ENCODE peak calls at places on chromosome 21, in seven cellular contexts. M, D, P, N, J, E and T are unnamed samples.

GRCh38 chr21:31908106-31909031 is 35.5 kb downstream of the HUNK start:
- DNase-seq in M (no peak), E (no peak), J (no peak), N (no peak), P (no peak), D (peak), T (no peak)

GRCh38 chr21:41976611-41977010 is 22.8 kb upstream of the C2CD2 start:
- DNase-seq in D (no peak), J (peak), N (no peak), M (no peak), P (peak), E (no peak), T (no peak)

GRCh38 chr21:27062441-27062840 is 95.6 kb upstream of the ADAMTS5 start:
- DNase-seq in D (no peak), P (no peak), N (peak), J (no peak), E (peak), M (no peak), T (no peak)

GRCh38 chr21:35926003-35926541 is 134.3 kb downstream of the SETD4 start:
- DNase-seq in J (no peak), N (no peak), M (no peak), D (no peak), P (no peak), E (no peak), T (no peak)

GRCh38 chr21:26843912-26844257 is 1.3 kb downstream of the ADAMTS1 start:
- DNase-seq in P (no peak), E (peak), D (peak), N (peak), J (no peak), M (peak), T (peak)

GRCh38 chr21:26425576-26425975 is 147.5 kb downstream of the CYYR1 start:
- DNase-seq in J (no peak), P (no peak), M (no peak), D (no peak), E (no peak), N (no peak), T (no peak)

GRCh38 chr21:32167513-32167912 is 111.3 kb downstream of the MIS18A start:
- DNase-seq in N (no peak), E (no peak), P (no peak), D (no peak), J (no peak), M (no peak), T (no peak)

GRCh38 chr21:34635307-34635706 is 20.4 kb upstream of the RCAN1 start:
- DNase-seq in M (no peak), J (no peak), N (no peak), E (no peak), D (no peak), P (no peak), T (no peak)

GRCh38 chr21:41142051-41142795 is 25.7 kb upstream of the BACE2 start:
- DNase-seq in P (no peak), J (no peak), E (peak), N (no peak), D (peak), M (peak), T (peak)

GRCh38 chr21:31888936-31889371 is 16.1 kb downstream of the HUNK start:
- DNase-seq in J (no peak), M (no peak), N (no peak), E (no peak), P (no peak), D (no peak), T (no peak)

GRCh38 chr21:42565886-42566523 is 52.4 kb downstream of the SLC37A1 start:
- DNase-seq in P (no peak), J (no peak), E (no peak), N (no peak), M (no peak), D (no peak), T (no peak)

GRCh38 chr21:19433623-19434022 is 1030.0 kb upstream of the TMPRSS15 start:
- DNase-seq in J (no peak), D (no peak), M (no peak), N (no peak), E (no peak), P (no peak), T (no peak)

GRCh38 chr21:27561116-27561515 is 594.2 kb upstream of the ADAMTS5 start:
- DNase-seq in J (no peak), D (no peak), M (no peak), P (no peak), N (no peak), E (no peak), T (no peak)

GRCh38 chr21:15722591-15723324 is 7.0 kb upstream of the USP25 start:
- DNase-seq in P (no peak), J (no peak), N (no peak), D (no peak), M (no peak), E (no peak), T (no peak)

GRCh38 chr21:31604591-31605190 is 54.8 kb upstream of the SOD1 start:
- DNase-seq in D (peak), E (peak), N (peak), P (no peak), J (no peak), M (peak), T (peak)

GRCh38 chr21:35223480-35224156 is 174.5 kb upstream of the RUNX1 start:
- DNase-seq in J (no peak), M (no peak), N (no peak), E (no peak), P (no peak), D (no peak), T (no peak)

GRCh38 chr21:41318218-41318617 is 1.6 kb downstream of the FAM3B start:
- DNase-seq in D (no peak), J (no peak), P (no peak), M (no peak), E (no peak), N (no peak), T (no peak)

GRCh38 chr21:34743831-34744230 is 75.0 kb downstream of the CLIC6 start:
- DNase-seq in J (no peak), N (peak), P (no peak), M (peak), D (peak), E (peak), T (peak)

GRCh38 chr21:41366522-41367151 is 4.8 kb downstream of the MX2 start:
- DNase-seq in J (peak), N (peak), P (peak), D (peak), M (peak), E (peak), T (peak)

GRCh38 chr21:35273331-35273730 is 224.2 kb upstream of the RUNX1 start:
- DNase-seq in P (no peak), J (no peak), N (no peak), D (no peak), E (no peak), M (no peak), T (no peak)

GRCh38 chr21:37665230-37666024 is 250.8 kb downstream of the KCNJ6 start:
- DNase-seq in P (no peak), J (no peak), N (no peak), M (peak), D (no peak), E (peak), T (peak)
- TF ChIP-seq CTCF in P (no peak), J (no peak), N (no peak), M (no peak), D (no peak), E (no peak), T (no peak)

GRCh38 chr21:45923146-45923545 is 58.4 kb upstream of the COL6A1 start:
- DNase-seq in D (peak), N (peak), J (peak), P (no peak), E (peak), M (peak), T (peak)

GRCh38 chr21:45919593-45919992 is 62.0 kb upstream of the COL6A1 start:
- DNase-seq in N (no peak), D (no peak), J (no peak), P (no peak), M (no peak), E (no peak), T (no peak)

GRCh38 chr21:45920824-45921600 is 60.6 kb upstream of the COL6A1 start:
- DNase-seq in P (no peak), M (peak), N (peak), J (no peak), E (peak), D (peak), T (no peak)

GRCh38 chr21:45922648-45923047 is 58.9 kb upstream of the COL6A1 start:
- DNase-seq in D (no peak), M (no peak), P (no peak), J (no peak), E (no peak), N (no peak), T (no peak)

GRCh38 chr21:45921917-45922316 is 59.7 kb upstream of the COL6A1 start:
- DNase-seq in D (no peak), N (no peak), E (no peak), J (no peak), P (no peak), M (no peak), T (no peak)
- TF ChIP-seq CTCF in D (no peak), N (no peak), E (no peak), J (no peak), P (no peak), M (no peak), T (no peak)

DNA sequence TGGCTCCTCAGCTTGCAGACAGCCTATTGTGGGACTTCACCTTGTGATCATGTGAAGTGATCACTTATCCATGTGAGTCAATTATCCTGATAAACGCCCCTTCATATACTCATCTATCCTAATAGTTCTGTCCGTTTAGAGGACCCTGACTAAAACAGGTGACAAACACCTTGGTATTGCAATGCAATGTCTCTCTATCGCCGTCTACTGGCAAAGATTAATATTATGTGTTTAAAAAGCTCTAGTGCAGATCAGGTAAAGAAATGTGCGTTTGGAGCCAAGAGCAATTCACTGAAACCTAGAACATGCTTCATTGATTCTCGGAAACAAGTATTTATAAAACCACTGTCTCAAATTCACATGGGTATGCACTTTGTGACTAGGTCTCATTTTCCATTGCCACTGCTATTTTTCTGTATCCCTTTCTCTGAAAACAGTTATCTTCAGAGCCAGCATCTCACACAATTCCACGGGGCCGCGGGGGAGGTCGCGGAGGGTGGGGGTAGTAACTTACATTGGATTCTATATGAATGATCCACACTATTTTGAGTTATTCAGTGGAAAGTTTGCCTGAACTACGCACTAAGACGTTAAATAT is 554.6 kb upstream of the NCAM2 start:
- DNase-seq in E (no peak), P (no peak), J (no peak), D (no peak), N (no peak), M (no peak), T (no peak)
- TF ChIP-seq CTCF in E (no peak), P (peak), J (peak), D (no peak), N (no peak), M (peak), T (peak)

DNA sequence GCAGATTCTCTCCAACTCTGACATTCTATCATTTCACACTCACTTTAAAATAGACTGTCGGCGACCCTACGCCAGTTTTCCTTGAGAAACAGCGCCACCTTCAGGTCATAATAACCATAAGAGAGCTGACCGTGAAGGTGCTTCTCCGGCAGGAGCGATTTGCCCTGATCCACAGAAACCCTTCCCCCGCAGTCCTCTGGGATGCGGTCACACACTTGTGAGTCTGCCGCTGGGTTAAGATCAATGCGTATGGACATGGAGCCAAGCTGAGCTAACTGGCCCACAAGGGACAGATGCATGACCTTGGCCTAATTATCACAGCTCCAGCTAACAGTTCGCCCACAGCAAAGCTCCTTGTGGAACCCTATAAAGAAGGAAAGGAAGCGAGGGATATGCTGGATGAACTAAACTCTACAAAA is 32.8 kb upstream of the IFNAR2 start:
- DNase-seq in D (peak), N (peak), M (peak), P (no peak), E (peak), J (no peak), T (peak)
- TF ChIP-seq CTCF in D (peak), N (peak), M (peak), P (peak), E (peak), J (peak), T (peak)

GRCh38 chr21:25361097-25361496 is 246.2 kb downstream of the MRPL39 start:
- DNase-seq in J (no peak), E (no peak), N (no peak), M (no peak), P (no peak), D (no peak), T (no peak)

GRCh38 chr21:25359724-25360123 is 247.6 kb downstream of the MRPL39 start:
- DNase-seq in E (no peak), M (no peak), N (peak), D (no peak), J (no peak), P (no peak), T (no peak)

GRCh38 chr21:25361765-25362164 is 245.5 kb downstream of the MRPL39 start:
- DNase-seq in E (no peak), P (no peak), D (no peak), M (no peak), J (no peak), N (no peak), T (no peak)

GRCh38 chr21:25362375-25363267 is 244.7 kb downstream of the MRPL39 start:
- DNase-seq in E (no peak), J (no peak), P (no peak), N (no peak), M (no peak), D (no peak), T (no peak)

DNA sequence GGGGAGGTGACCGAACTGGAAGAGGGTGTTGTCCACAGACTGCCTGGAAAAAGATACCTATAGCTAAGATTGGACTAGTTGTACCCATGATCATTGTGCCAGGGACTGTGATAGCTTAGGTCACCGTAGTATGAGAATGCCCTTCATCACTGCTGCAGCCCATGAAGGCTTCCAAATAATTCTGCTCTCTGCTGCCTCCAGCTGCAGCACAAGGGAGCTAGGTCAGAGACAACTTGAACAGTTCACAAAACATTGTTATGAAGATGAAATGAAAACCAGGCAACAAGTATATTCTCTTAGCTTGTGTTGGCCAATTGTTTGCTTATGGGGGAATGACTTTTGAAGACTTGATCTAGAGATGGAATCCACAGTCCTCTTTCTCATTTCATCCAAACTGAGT is 246.7 kb downstream of the MRPL39 start:
- DNase-seq in E (no peak), N (no peak), P (no peak), M (no peak), J (no peak), D (no peak), T (no peak)
- TF ChIP-seq CTCF in E (peak), N (peak), P (peak), M (peak), J (peak), D (peak), T (peak)

GRCh38 chr21:16851054-16851453 is 661.8 kb upstream of the CXADR start:
- DNase-seq in D (no peak), E (no peak), J (no peak), P (no peak), N (no peak), M (no peak), T (no peak)
- TF ChIP-seq CTCF in D (no peak), E (peak), J (no peak), P (peak), N (no peak), M (peak), T (no peak)

GRCh38 chr21:30072496-30072895 is 94.1 kb downstream of the CLDN17 start:
- DNase-seq in J (no peak), D (no peak), N (no peak), M (peak), P (no peak), E (peak), T (peak)
- TF ChIP-seq CTCF in J (peak), D (no peak), N (no peak), M (no peak), P (peak), E (peak), T (peak)

GRCh38 chr21:43728467-43729390 is 9.8 kb downstream of the PDXK start:
- DNase-seq in E (peak), D (peak), N (peak), M (peak), J (peak), P (peak), T (peak)

GRCh38 chr21:43731476-43731875 is 12.5 kb downstream of the PDXK start:
- DNase-seq in J (no peak), P (no peak), D (no peak), M (no peak), N (no peak), E (no peak), T (no peak)

GRCh38 chr21:43723648-43724047 is 4.7 kb downstream of the PDXK start:
- DNase-seq in N (no peak), M (no peak), P (no peak), E (no peak), J (no peak), D (no peak), T (no peak)

GRCh38 chr21:43726686-43727570 is 8.0 kb downstream of the PDXK start:
- DNase-seq in P (no peak), J (no peak), M (no peak), N (no peak), E (no peak), D (no peak), T (no peak)

GRCh38 chr21:43727571-43728466 is 8.9 kb downstream of the PDXK start:
- DNase-seq in P (no peak), D (peak), N (peak), J (no peak), E (no peak), M (peak), T (no peak)
- TF ChIP-seq CTCF in P (no peak), D (no peak), N (no peak), J (peak), E (no peak), M (no peak), T (no peak)

GRCh38 chr21:39373634-39374033 is 24.7 kb upstream of the HMGN1 start:
- DNase-seq in P (no peak), N (peak), D (peak), M (peak), J (no peak), E (peak), T (peak)
- TF ChIP-seq CTCF in P (peak), N (peak), D (peak), M (peak), J (peak), E (peak), T (peak)

GRCh38 chr21:33355355-33355754 is 30.6 kb downstream of the IFNAR1 start:
- DNase-seq in E (no peak), J (no peak), N (no peak), P (no peak), D (no peak), M (no peak), T (no peak)

GRCh38 chr21:33355996-33356395 is 31.2 kb downstream of the IFNAR1 start:
- DNase-seq in D (no peak), E (no peak), M (no peak), P (no peak), J (peak), N (no peak), T (no peak)

GRCh38 chr21:33348728-33349127 is 24.0 kb downstream of the IFNAR1 start:
- DNase-seq in N (no peak), J (no peak), D (no peak), M (peak), P (no peak), E (no peak), T (peak)

GRCh38 chr21:33345751-33346238 is 21.0 kb downstream of the IFNAR1 start:
- DNase-seq in E (no peak), P (no peak), D (no peak), J (no peak), M (no peak), N (no peak), T (no peak)

GRCh38 chr21:33350676-33351075 is 25.9 kb downstream of the IFNAR1 start:
- DNase-seq in J (no peak), P (no peak), E (no peak), N (no peak), D (no peak), M (no peak), T (no peak)
- TF ChIP-seq CTCF in J (no peak), P (no peak), E (no peak), N (no peak), D (no peak), M (no peak), T (no peak)